ENCODE peak calls at places on chromosomes 16 and 17, in six cellular contexts. Z is GM23338, Q is SW 1271, W is astrocyte of the spinal cord, G is dermis blood vessel endothelial cell, H is HS-5. L is an unnamed sample.

GRCh38 chr16:14955546-14956231 is 18.4 kb downstream of the NPIPA1 start:
- DNase-seq in W (no peak), H (no peak), Z (no peak), G (no peak), Q (no peak), L (peak; percentile 81)

GRCh38 chr17:44084131-44084538 is 13.6 kb downstream of the G6PC3 start:
- DNase-seq in Q (no peak), Z (peak; percentile 86), G (peak; percentile 44), H (no peak), W (no peak), L (no peak)

GRCh38 chr17:32927724-32928526 is at the start of gene TMEM98:
- DNase-seq in G (peak; percentile 46), W (no peak), H (no peak), Q (no peak), Z (peak; percentile 65), L (no peak)

GRCh38 chr17:29576214-29577008 is 7.9 kb downstream of the TP53I13 start:
- DNase-seq in H (no peak), Z (no peak), G (no peak), Q (no peak), W (no peak), L (no peak)

GRCh38 chr17:9924735-9925191 is 19.7 kb upstream of the RCVRN start:
- DNase-seq in H (peak; percentile 46), G (peak; percentile 64), Z (peak; percentile 90), Q (peak; percentile 70), W (peak; percentile 75), L (no peak)

GRCh38 chr16:19883296-19883951 is 1.2 kb downstream of the GPRC5B start:
- DNase-seq in Z (peak; percentile 87), W (peak; percentile 31), H (no peak), G (peak; percentile 58), Q (no peak), L (no peak)

GRCh38 chr17:19724501-19725420 is 8.4 kb upstream of the SLC47A2 start:
- DNase-seq in G (peak; percentile 44), H (no peak), W (no peak), Q (no peak), Z (no peak), L (no peak)

GRCh38 chr17:35896011-35896587 is 15.9 kb upstream of the CCL5 start:
- DNase-seq in Q (no peak), G (no peak), W (no peak), H (no peak), Z (no peak), L (peak; percentile 12)

GRCh38 chr17:43940630-43941029 is 1.6 kb downstream of the PPY start:
- DNase-seq in Q (peak; percentile 36), G (peak; percentile 48), H (no peak), W (peak; percentile 28), Z (peak; percentile 84), L (no peak)